ENCODE peak calls at places on chromosomes 16 and 17, in five cellular contexts. I, F, N, W and T are unnamed samples.

GRCh38 chr17:2124391-2124790 is 69.5 kb downstream of the HIC1 start:
- DNase-seq in W (no peak), N (no peak), I (no peak), F (no peak), T (no peak)

GRCh38 chr17:74005790-74006189 is 197.7 kb upstream of the RPL38 start:
- DNase-seq in F (no peak), N (no peak), W (no peak), I (no peak), T (no peak)

GRCh38 chr16:85187002-85187401 is 74.7 kb upstream of the CIBAR2 start:
- DNase-seq in N (no peak), I (no peak), F (no peak), W (no peak), T (no peak)

GRCh38 chr17:50171371-50172071 is 5.7 kb downstream of the SGCA start:
- DNase-seq in I (no peak), W (no peak), F (no peak), N (no peak), T (no peak)

GRCh38 chr17:41654134-41654907 is 29.9 kb upstream of the KRT17 start:
- DNase-seq in I (no peak), N (no peak), F (no peak), W (no peak), T (no peak)

GRCh38 chr17:81309140-81309858 is 14.2 kb upstream of the SLC38A10 start:
- DNase-seq in W (peak; percentile 52), F (no peak), N (no peak), I (peak; percentile 58), T (peak; percentile 95)

GRCh38 chr16:75491876-75492275 is 3.4 kb downstream of the CHST6 start:
- DNase-seq in F (peak; percentile 16), I (no peak), W (no peak), N (no peak), T (no peak)

GRCh38 chr17:40283662-40284061 is 4.0 kb upstream of the CDC6 start:
- DNase-seq in N (peak; percentile 75), W (no peak), F (no peak), I (no peak), T (no peak)

GRCh38 chr16:54266363-54266955 is 20.1 kb downstream of the IRX3 start:
- DNase-seq in W (no peak), I (no peak), N (no peak), F (no peak), T (no peak)

GRCh38 chr17:80780381-80781187 is 211.1 kb upstream of the CHMP6 start:
- DNase-seq in I (no peak), F (peak; percentile 95), N (no peak), W (no peak), T (peak; percentile 92)

GRCh38 chr17:39643271-39643670 is 6.3 kb downstream of the STARD3 start:
- DNase-seq in F (no peak), W (no peak), N (no peak), I (no peak), T (no peak)

GRCh38 chr17:49521088-49521450 is 26.0 kb downstream of the NGFR start:
- DNase-seq in W (no peak), N (no peak), I (no peak), F (no peak), T (no peak)

GRCh38 chr17:41695954-41696720 is 7.5 kb downstream of the EIF1 start:
- DNase-seq in W (peak; percentile 61), F (peak; percentile 90), N (no peak), I (peak; percentile 69), T (peak; percentile 83)

GRCh38 chr17:64496348-64496785 is 487 bp downstream of the POLG2 start:
- DNase-seq in F (peak; percentile 13), W (no peak), I (no peak), N (no peak), T (peak; percentile 47)

GRCh38 chr17:64494121-64494520 is 2.7 kb downstream of the POLG2 start:
- DNase-seq in W (no peak), F (no peak), N (no peak), I (no peak), T (no peak)

GRCh38 chr17:64491034-64491860 is 5.6 kb downstream of the POLG2 start:
- DNase-seq in I (no peak), N (no peak), W (no peak), F (peak; percentile 52), T (peak; percentile 55)

GRCh38 chr17:64491995-64492394 is 4.9 kb downstream of the POLG2 start:
- DNase-seq in F (no peak), I (no peak), W (no peak), N (no peak), T (no peak)

GRCh38 chr17:64492481-64493109 is 4.3 kb downstream of the POLG2 start:
- DNase-seq in I (no peak), F (peak; percentile 44), W (no peak), N (no peak), T (no peak)
- TF ChIP-seq CTCF in I (peak; percentile 60), F (peak; percentile 76), W (peak; percentile 60), N (peak; percentile 60), T (peak; percentile 72)

GRCh38 chr16:52068447-52069074 is 478.4 kb downstream of the TOX3 start:
- DNase-seq in N (no peak), F (no peak), I (peak; percentile 27), W (no peak), T (no peak)
- TF ChIP-seq CTCF in N (no peak), F (peak; percentile 28), I (peak; percentile 67), W (no peak), T (no peak)

DNA sequence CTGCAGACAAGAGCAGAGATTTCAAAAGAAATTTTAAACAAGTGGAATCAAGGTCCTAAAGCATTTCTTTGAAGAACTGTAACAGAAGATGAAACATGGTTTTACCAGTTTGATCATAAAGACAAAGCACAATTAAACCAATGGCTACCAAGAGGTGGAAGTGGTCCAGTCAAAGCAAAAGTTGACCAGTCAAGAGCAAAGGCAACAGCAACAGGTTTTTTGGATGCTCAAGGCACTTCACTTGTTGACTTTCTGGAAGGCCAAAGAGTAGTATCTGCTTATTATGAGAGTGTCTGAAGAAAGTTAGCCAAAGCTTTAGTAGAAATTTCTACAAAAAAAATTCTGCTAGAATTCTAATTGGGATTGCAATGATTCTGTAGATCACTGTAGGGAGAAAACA is 5.3 kb downstream of the DDX52 start:
- DNase-seq in N (no peak), F (no peak), I (no peak), W (no peak), T (no peak)
- TF ChIP-seq CTCF in N (no peak), F (no peak), I (no peak), W (no peak), T (no peak)

DNA sequence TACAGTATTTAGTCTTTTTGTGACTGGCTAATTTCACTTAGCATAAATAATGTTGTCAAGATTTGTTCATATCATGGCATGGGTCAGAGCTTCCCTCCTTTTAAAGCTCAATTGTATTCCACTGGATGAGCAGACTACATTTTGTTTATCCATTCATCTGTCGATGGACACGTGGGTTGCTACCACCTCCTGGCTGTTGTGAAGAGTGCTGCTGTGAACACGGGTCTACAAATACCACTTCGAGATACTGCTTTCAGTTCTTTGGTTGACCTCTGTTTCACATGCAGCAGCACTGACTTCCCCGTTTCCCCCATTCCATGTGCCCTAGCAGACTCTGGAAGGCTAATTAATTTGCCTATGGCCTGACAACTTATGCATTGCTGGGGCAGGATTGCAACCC is 285.4 kb downstream of the SHISA9 start:
- DNase-seq in W (no peak), F (peak; percentile 14), I (no peak), N (no peak), T (no peak)
- TF ChIP-seq CTCF in W (no peak), F (peak; percentile 45), I (no peak), N (no peak), T (no peak)

GRCh38 chr16:47995354-47995753 is 160.4 kb downstream of the ABCC12 start:
- DNase-seq in I (no peak), F (no peak), W (no peak), N (no peak), T (no peak)
- TF ChIP-seq CTCF in I (no peak), F (peak; percentile 37), W (no peak), N (peak; percentile 15), T (no peak)

GRCh38 chr17:44005527-44005864 is 1.1 kb downstream of the NAGS start:
- DNase-seq in F (no peak), W (no peak), N (no peak), I (no peak), T (no peak)

GRCh38 chr17:44007346-44008204 is 3.2 kb downstream of the NAGS start:
- DNase-seq in I (no peak), F (peak; percentile 17), N (no peak), W (no peak), T (peak; percentile 49)

GRCh38 chr17:44006581-44007345 is 2.3 kb downstream of the NAGS start:
- DNase-seq in F (peak; percentile 96), I (peak; percentile 87), N (peak; percentile 87), W (peak; percentile 85), T (peak; percentile 99)

GRCh38 chr17:44004761-44005526 is 522 bp downstream of the NAGS start:
- DNase-seq in W (peak; percentile 24), I (no peak), F (no peak), N (no peak), T (no peak)

DNA sequence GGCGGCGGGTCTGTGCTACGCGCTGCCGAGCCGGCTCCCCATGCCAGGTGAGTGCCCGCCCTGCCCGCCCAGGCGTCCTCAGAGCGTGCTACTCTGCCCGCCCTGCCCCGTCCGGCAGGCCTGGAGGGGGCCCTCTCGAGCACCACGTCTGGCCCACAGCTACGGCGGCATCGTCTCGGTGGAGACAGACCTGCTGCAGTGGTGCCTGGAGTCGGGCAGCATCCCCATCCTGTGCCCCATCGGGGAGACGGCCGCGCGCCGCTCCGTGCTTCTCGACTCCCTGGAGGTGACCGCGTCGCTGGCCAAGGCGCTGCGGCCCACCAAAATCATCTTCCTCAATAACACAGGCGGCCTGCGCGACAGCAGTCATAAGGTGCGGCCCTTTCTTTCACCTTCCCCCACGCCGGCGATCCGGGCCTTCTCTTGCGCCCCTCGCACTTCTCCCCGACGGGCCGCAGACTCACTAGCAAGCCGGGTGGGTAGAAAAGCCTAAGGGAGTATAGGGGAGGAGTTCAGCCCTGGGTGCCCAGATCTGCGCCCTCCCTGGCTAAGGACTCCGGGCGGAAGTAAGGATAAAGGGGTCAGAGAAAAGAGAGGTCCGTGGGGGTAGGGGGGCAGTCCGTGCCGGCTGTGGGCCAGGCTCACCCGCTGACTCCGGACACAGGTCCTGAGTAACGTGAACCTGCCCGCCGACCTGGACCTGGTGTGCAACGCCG is 1.6 kb downstream of the NAGS start:
- DNase-seq in I (peak; percentile 33), W (peak; percentile 32), F (peak; percentile 33), N (no peak), T (peak; percentile 46)
- TF ChIP-seq CTCF in I (no peak), W (no peak), F (peak; percentile 15), N (peak; percentile 7), T (peak; percentile 35)

GRCh38 chr16:50900391-50900942 is 158.6 kb downstream of the CYLD start:
- DNase-seq in F (no peak), N (no peak), I (no peak), W (no peak), T (no peak)

GRCh38 chr16:50901062-50901461 is 159.2 kb downstream of the CYLD start:
- DNase-seq in I (no peak), F (no peak), N (no peak), W (no peak), T (no peak)

GRCh38 chr16:50902457-50902856 is 160.6 kb downstream of the CYLD start:
- DNase-seq in F (peak; percentile 2), N (no peak), W (no peak), I (no peak), T (no peak)
- TF ChIP-seq CTCF in F (peak; percentile 28), N (no peak), W (no peak), I (no peak), T (no peak)